ENCODE peak calls at places on chromosomes 7 and 10, in four cellular contexts. One of them, this sample, is unnamed.
A peak's percentile ranks its signal among the peaks of the same experiment; 100 is the strongest.

GRCh38 chr10:43061764-43062163 is 15.1 kb upstream of the RET start:
- DNase-seq in HCT116: no peak
- DNase-seq in progenitor cell of endocrine pancreas: no peak
- DNase-seq in activated CD8-positive, alpha-beta memory T cell treated with anti-CD3 and anti-CD28 coated beads, Interleukin-2, amount 50 U/mL, for 48 hours: no peak
- DNase-seq in this sample: no peak

GRCh38 chr10:118594392-118595063 is 920 bp downstream of the PRLHR start:
- DNase-seq in HCT116: no peak
- DNase-seq in progenitor cell of endocrine pancreas: peak; percentile 72
- DNase-seq in activated CD8-positive, alpha-beta memory T cell treated with anti-CD3 and anti-CD28 coated beads, Interleukin-2, amount 50 U/mL, for 48 hours: peak; percentile 65
- DNase-seq in this sample: no peak

GRCh38 chr10:35127289-35127891 is 744 bp downstream of the CREM start:
- DNase-seq in HCT116: no peak
- DNase-seq in progenitor cell of endocrine pancreas: peak; percentile 36
- DNase-seq in activated CD8-positive, alpha-beta memory T cell treated with anti-CD3 and anti-CD28 coated beads, Interleukin-2, amount 50 U/mL, for 48 hours: peak; percentile 86
- DNase-seq in this sample: peak; percentile 8

GRCh38 chr10:132890301-132890700 is 52.1 kb downstream of the CFAP46 start:
- DNase-seq in HCT116: no peak
- DNase-seq in progenitor cell of endocrine pancreas: no peak
- DNase-seq in activated CD8-positive, alpha-beta memory T cell treated with anti-CD3 and anti-CD28 coated beads, Interleukin-2, amount 50 U/mL, for 48 hours: no peak
- DNase-seq in this sample: no peak

GRCh38 chr7:79334841-79335240 is 118.6 kb downstream of the MAGI2 start:
- DNase-seq in HCT116: no peak
- DNase-seq in progenitor cell of endocrine pancreas: no peak
- DNase-seq in activated CD8-positive, alpha-beta memory T cell treated with anti-CD3 and anti-CD28 coated beads, Interleukin-2, amount 50 U/mL, for 48 hours: no peak
- DNase-seq in this sample: no peak

GRCh38 chr10:123301077-123301875 is 147.1 kb downstream of the BUB3 start:
- DNase-seq in HCT116: no peak
- DNase-seq in progenitor cell of endocrine pancreas: no peak
- DNase-seq in activated CD8-positive, alpha-beta memory T cell treated with anti-CD3 and anti-CD28 coated beads, Interleukin-2, amount 50 U/mL, for 48 hours: no peak
- DNase-seq in this sample: no peak

GRCh38 chr7:26653430-26653911 is 210.9 kb downstream of the SKAP2 start:
- DNase-seq in HCT116: no peak
- DNase-seq in progenitor cell of endocrine pancreas: no peak
- DNase-seq in activated CD8-positive, alpha-beta memory T cell treated with anti-CD3 and anti-CD28 coated beads, Interleukin-2, amount 50 U/mL, for 48 hours: no peak
- DNase-seq in this sample: no peak

GRCh38 chr10:29668628-29669027 is 33.9 kb upstream of the SVIL start:
- DNase-seq in HCT116: no peak
- DNase-seq in progenitor cell of endocrine pancreas: no peak
- DNase-seq in activated CD8-positive, alpha-beta memory T cell treated with anti-CD3 and anti-CD28 coated beads, Interleukin-2, amount 50 U/mL, for 48 hours: no peak
- DNase-seq in this sample: no peak

GRCh38 chr10:119281581-119282071 is 74.3 kb downstream of the GRK5 start:
- DNase-seq in HCT116: no peak
- DNase-seq in progenitor cell of endocrine pancreas: no peak
- DNase-seq in activated CD8-positive, alpha-beta memory T cell treated with anti-CD3 and anti-CD28 coated beads, Interleukin-2, amount 50 U/mL, for 48 hours: no peak
- DNase-seq in this sample: peak; percentile 38

GRCh38 chr10:133608855-133609254 is 17.7 kb downstream of the FRG2B start:
- DNase-seq in HCT116: no peak
- DNase-seq in progenitor cell of endocrine pancreas: no peak
- DNase-seq in activated CD8-positive, alpha-beta memory T cell treated with anti-CD3 and anti-CD28 coated beads, Interleukin-2, amount 50 U/mL, for 48 hours: no peak
- DNase-seq in this sample: no peak

GRCh38 chr10:33189373-33189772 is 145.1 kb downstream of the NRP1 start:
- DNase-seq in HCT116: no peak
- DNase-seq in progenitor cell of endocrine pancreas: no peak
- DNase-seq in activated CD8-positive, alpha-beta memory T cell treated with anti-CD3 and anti-CD28 coated beads, Interleukin-2, amount 50 U/mL, for 48 hours: no peak
- DNase-seq in this sample: no peak